ENCODE peak calls at places on chromosomes 7 and 10, in ten cellular contexts. One of them, this sample, is unnamed. For H3K4me1, the result is how much of the 10 kb centered on the place peaks cover.

GRCh38 chr7:135160098-135160857 is 10.2 kb downstream of the CYREN start:
- DNase-seq in PC-3: no peak
- DNase-seq in right cardiac atrium: no peak
- DNase-seq in mesendoderm: peak
- DNase-seq in cardiac muscle cell: peak
- DNase-seq in spleen: no peak
- DNase-seq in tibial nerve: no peak
- DNase-seq in kidney: no peak
- DNase-seq in DND-41: no peak
- DNase-seq in IMR-90: peak
- DNase-seq in this sample: no peak

GRCh38 chr7:142866361-142867096 is 11.7 kb downstream of the EPHB6 start:
- DNase-seq in mesendoderm: peak
- DNase-seq in PC-3: peak
- DNase-seq in spleen: no peak
- DNase-seq in IMR-90: no peak
- DNase-seq in right cardiac atrium: no peak
- DNase-seq in DND-41: peak
- DNase-seq in tibial nerve: no peak
- DNase-seq in cardiac muscle cell: peak
- DNase-seq in kidney: no peak
- DNase-seq in this sample: peak

GRCh38 chr7:8831386-8831785 is 398.0 kb downstream of the NXPH1 start:
- DNase-seq in right cardiac atrium: no peak
- DNase-seq in DND-41: no peak
- DNase-seq in mesendoderm: peak
- DNase-seq in kidney: no peak
- DNase-seq in tibial nerve: no peak
- DNase-seq in IMR-90: no peak
- DNase-seq in cardiac muscle cell: no peak
- DNase-seq in spleen: no peak
- DNase-seq in PC-3: peak
- DNase-seq in this sample: no peak

GRCh38 chr7:16420649-16421332 is 547 bp downstream of the CRPPA start:
- DNase-seq in mesendoderm: peak
- DNase-seq in DND-41: no peak
- DNase-seq in cardiac muscle cell: peak
- DNase-seq in IMR-90: peak
- DNase-seq in right cardiac atrium: peak
- DNase-seq in spleen: peak
- DNase-seq in tibial nerve: peak
- DNase-seq in kidney: peak
- DNase-seq in PC-3: peak
- DNase-seq in this sample: peak

GRCh38 chr10:122164028-122164601 is 107.0 kb upstream of the BTBD16 start:
- DNase-seq in spleen: no peak
- DNase-seq in IMR-90: no peak
- DNase-seq in PC-3: no peak
- DNase-seq in right cardiac atrium: no peak
- DNase-seq in kidney: peak
- DNase-seq in tibial nerve: no peak
- DNase-seq in cardiac muscle cell: peak
- DNase-seq in mesendoderm: peak
- DNase-seq in DND-41: no peak
- DNase-seq in this sample: no peak

GRCh38 chr10:30028006-30028441 is 31.4 kb downstream of the JCAD start:
- DNase-seq in tibial nerve: peak
- DNase-seq in DND-41: peak
- DNase-seq in right cardiac atrium: peak
- DNase-seq in IMR-90: no peak
- DNase-seq in mesendoderm: no peak
- DNase-seq in kidney: no peak
- DNase-seq in cardiac muscle cell: peak
- DNase-seq in PC-3: no peak
- DNase-seq in spleen: no peak
- DNase-seq in this sample: peak

GRCh38 chr7:35860664-35861063 is 59.8 kb downstream of the SEPTIN7 start:
- DNase-seq in DND-41: no peak
- DNase-seq in right cardiac atrium: no peak
- DNase-seq in cardiac muscle cell: no peak
- DNase-seq in spleen: no peak
- DNase-seq in mesendoderm: no peak
- DNase-seq in kidney: no peak
- DNase-seq in IMR-90: no peak
- DNase-seq in tibial nerve: no peak
- DNase-seq in PC-3: no peak
- DNase-seq in this sample: no peak

GRCh38 chr7:24764972-24765744 is 7.9 kb upstream of the GSDME start:
- DNase-seq in cardiac muscle cell: peak
- DNase-seq in tibial nerve: no peak
- DNase-seq in spleen: no peak
- DNase-seq in DND-41: peak
- DNase-seq in right cardiac atrium: no peak
- DNase-seq in mesendoderm: no peak
- DNase-seq in PC-3: no peak
- DNase-seq in IMR-90: peak
- DNase-seq in kidney: no peak
- DNase-seq in this sample: no peak

DNA sequence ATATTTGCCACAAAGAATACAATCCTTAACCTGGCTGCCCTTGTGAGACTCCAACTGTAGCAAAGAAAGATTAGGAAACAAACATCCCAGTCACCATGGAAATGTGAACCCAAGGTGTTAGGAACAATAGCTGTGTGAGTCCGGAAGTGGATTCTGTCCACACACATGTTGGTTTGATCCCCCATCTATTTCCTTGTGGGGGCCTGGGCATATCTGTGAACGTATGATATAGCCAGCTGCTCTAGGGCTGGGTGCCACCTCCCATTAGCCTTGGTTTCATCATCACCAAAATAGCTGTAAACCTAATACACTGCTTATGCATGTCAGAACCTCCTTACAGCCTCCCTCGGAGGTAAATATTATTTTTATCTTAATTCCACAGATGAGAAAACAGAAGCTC is 26.4 kb downstream of the GRK5 start:
- DNase-seq in tibial nerve: no peak
- DNase-seq in PC-3: no peak
- DNase-seq in IMR-90: peak
- DNase-seq in right cardiac atrium: peak
- DNase-seq in spleen: no peak
- DNase-seq in DND-41: no peak
- DNase-seq in kidney: no peak
- DNase-seq in mesendoderm: no peak
- DNase-seq in cardiac muscle cell: peak
- DNase-seq in this sample: no peak
- H3K4me1 ChIP-seq in tibial nerve: half or more
- H3K4me1 ChIP-seq in PC-3: under half
- H3K4me1 ChIP-seq in IMR-90: under half
- H3K4me1 ChIP-seq in right cardiac atrium: under half
- H3K4me1 ChIP-seq in spleen: half or more
- H3K4me1 ChIP-seq in DND-41: under half
- H3K4me1 ChIP-seq in kidney: under half
- H3K4me1 ChIP-seq in mesendoderm: under half
- H3K4me1 ChIP-seq in cardiac muscle cell: under half
- H3K4me1 ChIP-seq in this sample: under half

GRCh38 chr10:8498881-8499280 is 444.4 kb downstream of the GATA3 start:
- DNase-seq in right cardiac atrium: no peak
- DNase-seq in spleen: no peak
- DNase-seq in tibial nerve: no peak
- DNase-seq in kidney: no peak
- DNase-seq in PC-3: no peak
- DNase-seq in cardiac muscle cell: no peak
- DNase-seq in IMR-90: no peak
- DNase-seq in mesendoderm: peak
- DNase-seq in DND-41: no peak
- DNase-seq in this sample: no peak

GRCh38 chr10:8498290-8498689 is 443.8 kb downstream of the GATA3 start:
- DNase-seq in cardiac muscle cell: no peak
- DNase-seq in DND-41: no peak
- DNase-seq in PC-3: no peak
- DNase-seq in IMR-90: no peak
- DNase-seq in right cardiac atrium: no peak
- DNase-seq in mesendoderm: no peak
- DNase-seq in spleen: no peak
- DNase-seq in kidney: no peak
- DNase-seq in tibial nerve: no peak
- DNase-seq in this sample: no peak

GRCh38 chr10:8502611-8503010 is 448.1 kb downstream of the GATA3 start:
- DNase-seq in IMR-90: no peak
- DNase-seq in mesendoderm: no peak
- DNase-seq in tibial nerve: no peak
- DNase-seq in kidney: no peak
- DNase-seq in cardiac muscle cell: no peak
- DNase-seq in DND-41: no peak
- DNase-seq in PC-3: no peak
- DNase-seq in right cardiac atrium: no peak
- DNase-seq in spleen: no peak
- DNase-seq in this sample: no peak

GRCh38 chr10:8499312-8499711 is 444.8 kb downstream of the GATA3 start:
- DNase-seq in IMR-90: no peak
- DNase-seq in spleen: no peak
- DNase-seq in tibial nerve: no peak
- DNase-seq in kidney: no peak
- DNase-seq in PC-3: peak
- DNase-seq in DND-41: no peak
- DNase-seq in right cardiac atrium: no peak
- DNase-seq in mesendoderm: no peak
- DNase-seq in cardiac muscle cell: no peak
- DNase-seq in this sample: no peak

GRCh38 chr10:8499752-8500390 is 445.4 kb downstream of the GATA3 start:
- DNase-seq in right cardiac atrium: no peak
- DNase-seq in kidney: no peak
- DNase-seq in spleen: no peak
- DNase-seq in PC-3: no peak
- DNase-seq in tibial nerve: no peak
- DNase-seq in IMR-90: no peak
- DNase-seq in DND-41: no peak
- DNase-seq in cardiac muscle cell: no peak
- DNase-seq in mesendoderm: no peak
- DNase-seq in this sample: no peak
- H3K27ac ChIP-seq in right cardiac atrium: no peak
- H3K27ac ChIP-seq in kidney: no peak
- H3K27ac ChIP-seq in spleen: no peak
- H3K27ac ChIP-seq in PC-3: no peak
- H3K27ac ChIP-seq in tibial nerve: no peak
- H3K27ac ChIP-seq in IMR-90: no peak
- H3K27ac ChIP-seq in DND-41: no peak
- H3K27ac ChIP-seq in cardiac muscle cell: no peak
- H3K27ac ChIP-seq in mesendoderm: no peak
- H3K27ac ChIP-seq in this sample: no peak

DNA sequence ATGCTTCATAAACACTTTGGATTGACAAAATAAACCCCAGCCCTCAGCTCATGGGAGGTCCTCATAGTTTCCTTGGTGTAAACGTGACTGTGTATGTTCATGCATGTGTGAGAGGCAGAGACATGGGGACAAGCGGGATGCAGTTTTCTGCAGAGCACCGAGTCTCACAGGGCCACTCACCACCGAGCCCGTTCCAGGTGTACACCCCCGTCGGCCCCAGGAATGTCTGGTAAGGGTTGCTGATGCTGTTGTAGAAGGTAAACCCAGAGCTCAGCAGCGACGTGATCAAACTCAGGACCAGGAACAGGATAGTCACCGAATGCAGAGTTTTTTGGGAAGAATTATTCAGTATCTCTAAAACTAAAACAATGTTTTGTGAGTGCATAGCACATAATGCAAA is 9.2 kb downstream of the CLRN3 start:
- DNase-seq in PC-3: no peak
- DNase-seq in mesendoderm: no peak
- DNase-seq in right cardiac atrium: no peak
- DNase-seq in kidney: no peak
- DNase-seq in DND-41: no peak
- DNase-seq in spleen: no peak
- DNase-seq in cardiac muscle cell: no peak
- DNase-seq in IMR-90: no peak
- DNase-seq in tibial nerve: no peak
- DNase-seq in this sample: no peak
- H3K4me1 ChIP-seq in PC-3: under half
- H3K4me1 ChIP-seq in mesendoderm: under half
- H3K4me1 ChIP-seq in right cardiac atrium: under half
- H3K4me1 ChIP-seq in kidney: under half
- H3K4me1 ChIP-seq in DND-41: under half
- H3K4me1 ChIP-seq in spleen: under half
- H3K4me1 ChIP-seq in cardiac muscle cell: under half
- H3K4me1 ChIP-seq in IMR-90: under half
- H3K4me1 ChIP-seq in tibial nerve: under half
- H3K4me1 ChIP-seq in this sample: under half

DNA sequence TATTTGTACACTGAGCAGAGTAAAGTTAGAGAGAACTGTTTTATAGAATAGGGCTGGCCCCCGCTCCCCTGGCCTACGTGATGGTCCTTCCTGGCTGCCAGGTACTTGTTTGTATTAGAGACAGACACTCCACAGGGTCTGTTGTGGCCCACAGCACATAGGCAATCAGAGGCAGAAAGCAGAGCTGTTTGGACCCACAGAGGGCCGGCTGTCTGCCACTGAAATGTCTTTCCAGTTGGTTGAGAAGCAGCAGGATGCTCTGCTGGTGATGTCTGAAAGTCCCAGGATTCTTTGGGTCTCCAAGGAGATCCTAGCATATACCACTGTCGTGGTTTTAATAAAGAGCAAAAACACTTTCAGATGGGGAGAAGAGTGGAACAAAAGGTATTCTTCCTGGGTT is 5.2 kb downstream of the STN1 start:
- DNase-seq in mesendoderm: no peak
- DNase-seq in kidney: no peak
- DNase-seq in cardiac muscle cell: no peak
- DNase-seq in right cardiac atrium: no peak
- DNase-seq in DND-41: no peak
- DNase-seq in spleen: no peak
- DNase-seq in tibial nerve: no peak
- DNase-seq in PC-3: no peak
- DNase-seq in IMR-90: no peak
- DNase-seq in this sample: no peak
- H3K27ac ChIP-seq in mesendoderm: no peak
- H3K27ac ChIP-seq in kidney: no peak
- H3K27ac ChIP-seq in cardiac muscle cell: no peak
- H3K27ac ChIP-seq in right cardiac atrium: no peak
- H3K27ac ChIP-seq in DND-41: peak
- H3K27ac ChIP-seq in spleen: peak
- H3K27ac ChIP-seq in tibial nerve: no peak
- H3K27ac ChIP-seq in PC-3: no peak
- H3K27ac ChIP-seq in IMR-90: no peak
- H3K27ac ChIP-seq in this sample: peak

This sample was measured in naive thymus-derived CD4-positive, alpha-beta T cell.